ENCODE peak calls at places on chromosome 22, in four cellular contexts. X is PC-9, C is IMR-90, W is esophagus muscularis mucosa. R is an unnamed sample.

GRCh38 chr22:30947163-30947820 is 21.3 kb downstream of the MORC2 start:
- DNase-seq in C (no peak), X (no peak), W (peak), R (peak)

GRCh38 chr22:49626361-49627216 is 201.1 kb downstream of the BRD1 start:
- DNase-seq in C (no peak), W (no peak), X (no peak), R (no peak)

GRCh38 chr22:48819991-48820390 is 1007.7 kb downstream of the BRD1 start:
- DNase-seq in W (no peak), C (no peak), X (no peak), R (no peak)

GRCh38 chr22:45880091-45880651 is 96.8 kb downstream of the WNT7B start:
- DNase-seq in W (no peak), C (no peak), X (no peak), R (no peak)

GRCh38 chr22:29661355-29661754 is 57.9 kb downstream of the NF2 start:
- DNase-seq in X (no peak), C (peak), W (no peak), R (no peak)

GRCh38 chr22:41598081-41598480 is 8.4 kb upstream of the PMM1 start:
- DNase-seq in C (peak), X (no peak), W (no peak), R (peak)

GRCh38 chr22:28989484-28989883 is 72.1 kb downstream of the C22orf31 start:
- DNase-seq in X (no peak), W (no peak), C (no peak), R (no peak)

GRCh38 chr22:19909350-19910179 is 32.0 kb upstream of the COMT start:
- DNase-seq in W (peak), C (peak), X (no peak), R (no peak)

GRCh38 chr22:48438791-48439559 is 1388.7 kb downstream of the BRD1 start:
- DNase-seq in X (no peak), W (no peak), C (no peak), R (no peak)

GRCh38 chr22:50271519-50271970 is 1.4 kb upstream of the MAPK11 start:
- DNase-seq in X (no peak), W (no peak), C (peak), R (no peak)

GRCh38 chr22:36328635-36329216 is 59.0 kb downstream of the MYH9 start:
- DNase-seq in C (peak), W (no peak), X (peak), R (peak)

GRCh38 chr22:25161017-25161915 is 38.4 kb upstream of the CRYBB3 start:
- DNase-seq in X (no peak), C (no peak), W (no peak), R (no peak)

DNA sequence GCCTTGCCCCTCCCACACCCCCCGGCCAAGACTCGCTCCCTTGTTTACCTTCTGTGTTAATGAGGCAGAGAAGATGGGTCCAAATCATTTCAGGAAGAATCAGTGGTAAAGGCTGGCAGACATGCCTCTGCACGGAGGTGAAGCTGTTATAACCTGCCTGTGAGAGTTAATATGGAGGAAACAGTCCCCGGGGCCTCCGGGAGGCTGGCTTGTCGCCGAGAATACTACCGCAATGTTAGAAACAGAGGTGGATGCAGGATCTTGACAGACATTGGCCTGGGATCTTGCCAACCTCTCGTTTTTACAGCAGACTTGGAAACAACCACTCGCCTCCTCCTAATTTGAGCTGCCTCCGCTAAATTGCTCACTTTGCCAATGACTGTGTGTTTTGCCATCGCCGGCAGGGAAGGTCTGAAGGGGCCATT is 45.6 kb downstream of the TIMP3 start:
- DNase-seq in C (no peak), W (no peak), X (no peak), R (peak)
- H3K27ac ChIP-seq in C (no peak), W (peak), X (no peak), R (peak)

DNA sequence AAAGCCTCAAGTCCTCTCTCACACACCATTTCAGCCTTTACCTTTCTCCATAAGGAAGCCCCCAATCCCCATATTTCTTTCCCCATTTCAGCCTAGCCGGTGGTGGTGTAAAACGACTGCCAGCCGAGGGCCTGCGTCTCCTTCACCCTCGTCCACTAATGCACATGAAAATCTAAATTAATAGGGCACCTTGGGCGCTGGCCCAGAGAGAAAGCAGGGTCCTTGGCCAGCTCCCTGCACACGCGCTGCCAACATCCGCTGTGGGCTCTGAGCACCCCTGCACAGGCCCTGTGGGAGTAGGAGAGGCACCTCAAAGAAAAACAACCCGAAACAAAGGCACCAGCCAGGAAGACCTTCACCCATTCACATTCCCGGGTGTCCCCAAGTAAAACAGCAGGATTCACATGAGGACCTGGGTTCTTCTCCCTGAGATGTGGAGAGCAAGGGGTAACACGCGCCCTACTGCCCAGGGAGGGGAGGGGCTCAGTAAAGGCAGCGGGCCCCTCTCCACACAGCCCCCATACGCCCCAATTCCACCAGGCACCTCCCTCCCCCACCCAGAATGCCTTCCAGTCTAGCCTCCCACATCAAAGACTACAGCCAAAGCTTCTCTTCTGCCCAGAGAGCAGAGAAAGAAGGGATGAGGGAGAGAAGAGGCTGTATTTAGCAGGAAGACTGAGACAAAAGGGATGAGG is 79.1 kb downstream of the MICAL3 start:
- DNase-seq in C (no peak), X (no peak), W (no peak), R (no peak)
- H3K27ac ChIP-seq in C (no peak), X (no peak), W (peak), R (no peak)

GRCh38 chr22:24089951-24090350 is 78.8 kb downstream of the CABIN1 start:
- DNase-seq in W (no peak), C (no peak), X (no peak), R (no peak)
- H3K27ac ChIP-seq in W (no peak), C (no peak), X (no peak), R (no peak)

GRCh38 chr22:43820671-43821305 is 8.7 kb upstream of the EFCAB6 start:
- DNase-seq in X (no peak), C (no peak), W (no peak), R (no peak)

GRCh38 chr22:43817402-43817801 is 5.3 kb upstream of the EFCAB6 start:
- DNase-seq in C (no peak), X (no peak), W (no peak), R (no peak)

GRCh38 chr22:43821606-43822425 is 9.7 kb upstream of the EFCAB6 start:
- DNase-seq in X (no peak), W (no peak), C (no peak), R (no peak)

GRCh38 chr22:43819691-43820670 is 7.9 kb upstream of the EFCAB6 start:
- DNase-seq in W (no peak), C (no peak), X (no peak), R (no peak)

GRCh38 chr22:43818981-43819690 is 7.0 kb upstream of the EFCAB6 start:
- DNase-seq in X (no peak), C (no peak), W (no peak), R (no peak)
- H3K27ac ChIP-seq in X (no peak), C (no peak), W (no peak), R (no peak)

DNA sequence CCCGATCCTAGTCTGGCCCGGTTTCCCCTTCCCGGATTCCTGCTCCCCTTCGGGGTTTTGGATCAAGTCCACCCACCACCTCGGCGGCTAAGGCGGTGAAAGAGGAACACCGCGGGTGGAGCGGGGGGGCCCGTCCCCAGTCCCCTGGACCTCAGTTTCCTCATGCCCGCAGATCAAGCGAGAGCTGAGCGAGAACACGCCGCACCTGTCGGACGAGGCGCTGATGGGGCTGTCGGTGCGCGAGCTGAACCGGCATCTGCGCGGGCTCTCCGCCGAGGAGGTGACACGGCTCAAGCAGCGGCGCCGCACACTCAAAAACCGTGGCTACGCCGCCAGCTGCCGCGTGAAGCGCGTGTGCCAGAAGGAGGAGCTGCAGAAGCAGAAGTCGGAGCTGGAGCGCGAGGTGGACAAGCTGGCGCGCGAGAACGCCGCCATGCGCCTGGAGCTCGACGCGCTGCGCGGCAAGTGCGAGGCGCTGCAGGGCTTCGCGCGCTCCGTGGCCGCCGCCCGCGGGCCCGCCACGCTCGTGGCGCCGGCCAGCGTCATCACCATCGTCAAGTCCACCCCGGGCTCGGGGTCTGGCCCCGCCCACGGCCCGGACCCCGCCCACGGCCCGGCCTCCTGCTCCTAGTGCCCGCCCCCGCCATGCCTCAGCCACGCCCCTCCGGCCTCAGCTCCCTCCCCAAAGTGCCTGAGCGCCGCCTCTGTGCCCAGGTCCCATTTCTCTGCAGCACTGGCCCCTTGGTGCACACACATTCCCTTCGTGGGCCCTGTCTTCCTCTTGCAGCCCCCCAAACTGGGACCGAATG is 12.7 kb downstream of the MAFF start:
- DNase-seq in X (no peak), W (no peak), C (peak), R (no peak)
- H3K27ac ChIP-seq in X (no peak), W (peak), C (no peak), R (no peak)

GRCh38 chr22:22039286-22040074 is 56.9 kb upstream of the TOP3B start:
- DNase-seq in C (no peak), X (no peak), W (peak), R (no peak)

GRCh38 chr22:22038178-22038880 is 55.7 kb upstream of the TOP3B start:
- DNase-seq in C (peak), X (no peak), W (peak), R (no peak)

GRCh38 chr22:22042009-22042408 is 59.4 kb upstream of the TOP3B start:
- DNase-seq in X (no peak), C (peak), W (no peak), R (no peak)

GRCh38 chr22:22040908-22041307 is 58.3 kb upstream of the TOP3B start:
- DNase-seq in W (no peak), C (no peak), X (no peak), R (no peak)

GRCh38 chr22:22040472-22040871 is 57.9 kb upstream of the TOP3B start:
- DNase-seq in W (peak), C (no peak), X (no peak), R (no peak)
- H3K27ac ChIP-seq in W (no peak), C (no peak), X (no peak), R (no peak)